ENCODE peak calls at places on chromosome 9, in ten cellular contexts. One of them, this sample, is unnamed.

GRCh38 chr9:132037470-132037869 is 42.2 kb downstream of the MED27 start:
- DNase-seq in globus pallidus: no peak
- DNase-seq in stimulated activated CD8-positive, alpha-beta memory T cell treated with anti-CD3 and anti-CD28 coated beads, Interleukin-7, amount 100 ng/mL, for 24 hours: no peak
- DNase-seq in PC-9: no peak
- DNase-seq in brain microvascular endothelial cell: no peak
- DNase-seq in frontal cortex: no peak
- DNase-seq in AG04450: no peak
- DNase-seq in activated CD8-positive, alpha-beta memory T cell treated with anti-CD3 and anti-CD28 coated beads for 48 hours: no peak
- DNase-seq in germinal center: no peak
- DNase-seq in left ventricle myocardium inferior: no peak
- DNase-seq in this sample: no peak

GRCh38 chr9:101047848-101048402 is 19.4 kb downstream of the PLPPR1 start:
- DNase-seq in globus pallidus: no peak
- DNase-seq in stimulated activated CD8-positive, alpha-beta memory T cell treated with anti-CD3 and anti-CD28 coated beads, Interleukin-7, amount 100 ng/mL, for 24 hours: no peak
- DNase-seq in PC-9: no peak
- DNase-seq in brain microvascular endothelial cell: no peak
- DNase-seq in frontal cortex: no peak
- DNase-seq in AG04450: no peak
- DNase-seq in activated CD8-positive, alpha-beta memory T cell treated with anti-CD3 and anti-CD28 coated beads for 48 hours: no peak
- DNase-seq in germinal center: no peak
- DNase-seq in left ventricle myocardium inferior: no peak
- DNase-seq in this sample: no peak

GRCh38 chr9:125460346-125460745 is 198.7 kb downstream of the GAPVD1 start:
- DNase-seq in globus pallidus: no peak
- DNase-seq in stimulated activated CD8-positive, alpha-beta memory T cell treated with anti-CD3 and anti-CD28 coated beads, Interleukin-7, amount 100 ng/mL, for 24 hours: no peak
- DNase-seq in PC-9: no peak
- DNase-seq in brain microvascular endothelial cell: no peak
- DNase-seq in frontal cortex: no peak
- DNase-seq in AG04450: peak
- DNase-seq in activated CD8-positive, alpha-beta memory T cell treated with anti-CD3 and anti-CD28 coated beads for 48 hours: no peak
- DNase-seq in germinal center: no peak
- DNase-seq in left ventricle myocardium inferior: no peak
- DNase-seq in this sample: no peak

GRCh38 chr9:123947326-123947725 is 17.4 kb upstream of the DENND1A start:
- DNase-seq in globus pallidus: no peak
- DNase-seq in stimulated activated CD8-positive, alpha-beta memory T cell treated with anti-CD3 and anti-CD28 coated beads, Interleukin-7, amount 100 ng/mL, for 24 hours: no peak
- DNase-seq in PC-9: no peak
- DNase-seq in brain microvascular endothelial cell: no peak
- DNase-seq in frontal cortex: no peak
- DNase-seq in AG04450: no peak
- DNase-seq in activated CD8-positive, alpha-beta memory T cell treated with anti-CD3 and anti-CD28 coated beads for 48 hours: no peak
- DNase-seq in germinal center: no peak
- DNase-seq in left ventricle myocardium inferior: no peak
- DNase-seq in this sample: no peak

GRCh38 chr9:107358867-107359440 is 75.9 kb downstream of the RAD23B start:
- DNase-seq in globus pallidus: no peak
- DNase-seq in stimulated activated CD8-positive, alpha-beta memory T cell treated with anti-CD3 and anti-CD28 coated beads, Interleukin-7, amount 100 ng/mL, for 24 hours: no peak
- DNase-seq in PC-9: no peak
- DNase-seq in brain microvascular endothelial cell: no peak
- DNase-seq in frontal cortex: no peak
- DNase-seq in AG04450: no peak
- DNase-seq in activated CD8-positive, alpha-beta memory T cell treated with anti-CD3 and anti-CD28 coated beads for 48 hours: no peak
- DNase-seq in germinal center: no peak
- DNase-seq in left ventricle myocardium inferior: no peak
- DNase-seq in this sample: no peak

GRCh38 chr9:107707915-107708441 is 218.4 kb upstream of the KLF4 start:
- DNase-seq in globus pallidus: no peak
- DNase-seq in stimulated activated CD8-positive, alpha-beta memory T cell treated with anti-CD3 and anti-CD28 coated beads, Interleukin-7, amount 100 ng/mL, for 24 hours: no peak
- DNase-seq in PC-9: no peak
- DNase-seq in brain microvascular endothelial cell: peak
- DNase-seq in frontal cortex: no peak
- DNase-seq in AG04450: no peak
- DNase-seq in activated CD8-positive, alpha-beta memory T cell treated with anti-CD3 and anti-CD28 coated beads for 48 hours: no peak
- DNase-seq in germinal center: no peak
- DNase-seq in left ventricle myocardium inferior: no peak
- DNase-seq in this sample: peak

GRCh38 chr9:7782390-7783120 is 17.0 kb downstream of the DMAC1 start:
- DNase-seq in globus pallidus: no peak
- DNase-seq in stimulated activated CD8-positive, alpha-beta memory T cell treated with anti-CD3 and anti-CD28 coated beads, Interleukin-7, amount 100 ng/mL, for 24 hours: no peak
- DNase-seq in PC-9: no peak
- DNase-seq in brain microvascular endothelial cell: no peak
- DNase-seq in frontal cortex: no peak
- DNase-seq in AG04450: no peak
- DNase-seq in activated CD8-positive, alpha-beta memory T cell treated with anti-CD3 and anti-CD28 coated beads for 48 hours: no peak
- DNase-seq in germinal center: no peak
- DNase-seq in left ventricle myocardium inferior: no peak
- DNase-seq in this sample: no peak

GRCh38 chr9:79623799-79624721 is 52.3 kb downstream of the TLE4 start:
- DNase-seq in globus pallidus: peak
- DNase-seq in stimulated activated CD8-positive, alpha-beta memory T cell treated with anti-CD3 and anti-CD28 coated beads, Interleukin-7, amount 100 ng/mL, for 24 hours: no peak
- DNase-seq in PC-9: no peak
- DNase-seq in brain microvascular endothelial cell: no peak
- DNase-seq in frontal cortex: no peak
- DNase-seq in AG04450: no peak
- DNase-seq in activated CD8-positive, alpha-beta memory T cell treated with anti-CD3 and anti-CD28 coated beads for 48 hours: no peak
- DNase-seq in germinal center: peak
- DNase-seq in left ventricle myocardium inferior: peak
- DNase-seq in this sample: peak

GRCh38 chr9:93491593-93492232 is 38.3 kb upstream of the FAM120AOS start:
- DNase-seq in globus pallidus: no peak
- DNase-seq in stimulated activated CD8-positive, alpha-beta memory T cell treated with anti-CD3 and anti-CD28 coated beads, Interleukin-7, amount 100 ng/mL, for 24 hours: no peak
- DNase-seq in PC-9: no peak
- DNase-seq in brain microvascular endothelial cell: no peak
- DNase-seq in frontal cortex: no peak
- DNase-seq in AG04450: no peak
- DNase-seq in activated CD8-positive, alpha-beta memory T cell treated with anti-CD3 and anti-CD28 coated beads for 48 hours: no peak
- DNase-seq in germinal center: no peak
- DNase-seq in left ventricle myocardium inferior: no peak
- DNase-seq in this sample: no peak

GRCh38 chr9:115437418-115437817 is 319.5 kb upstream of the TNC start:
- DNase-seq in globus pallidus: no peak
- DNase-seq in stimulated activated CD8-positive, alpha-beta memory T cell treated with anti-CD3 and anti-CD28 coated beads, Interleukin-7, amount 100 ng/mL, for 24 hours: no peak
- DNase-seq in PC-9: no peak
- DNase-seq in brain microvascular endothelial cell: no peak
- DNase-seq in frontal cortex: no peak
- DNase-seq in AG04450: no peak
- DNase-seq in activated CD8-positive, alpha-beta memory T cell treated with anti-CD3 and anti-CD28 coated beads for 48 hours: no peak
- DNase-seq in germinal center: no peak
- DNase-seq in left ventricle myocardium inferior: no peak
- DNase-seq in this sample: no peak

GRCh38 chr9:131179561-131180219 is 54.3 kb downstream of the NUP214 start:
- DNase-seq in globus pallidus: no peak
- DNase-seq in stimulated activated CD8-positive, alpha-beta memory T cell treated with anti-CD3 and anti-CD28 coated beads, Interleukin-7, amount 100 ng/mL, for 24 hours: no peak
- DNase-seq in PC-9: no peak
- DNase-seq in brain microvascular endothelial cell: peak
- DNase-seq in frontal cortex: no peak
- DNase-seq in AG04450: peak
- DNase-seq in activated CD8-positive, alpha-beta memory T cell treated with anti-CD3 and anti-CD28 coated beads for 48 hours: no peak
- DNase-seq in germinal center: peak
- DNase-seq in left ventricle myocardium inferior: no peak
- DNase-seq in this sample: no peak

GRCh38 chr9:86340356-86341006 is 13.7 kb downstream of the TUT7 start:
- DNase-seq in globus pallidus: no peak
- DNase-seq in stimulated activated CD8-positive, alpha-beta memory T cell treated with anti-CD3 and anti-CD28 coated beads, Interleukin-7, amount 100 ng/mL, for 24 hours: no peak
- DNase-seq in PC-9: no peak
- DNase-seq in brain microvascular endothelial cell: no peak
- DNase-seq in frontal cortex: no peak
- DNase-seq in AG04450: no peak
- DNase-seq in activated CD8-positive, alpha-beta memory T cell treated with anti-CD3 and anti-CD28 coated beads for 48 hours: no peak
- DNase-seq in germinal center: no peak
- DNase-seq in left ventricle myocardium inferior: no peak
- DNase-seq in this sample: no peak

GRCh38 chr9:122001491-122002201 is 91.5 kb downstream of the TTLL11 start:
- DNase-seq in globus pallidus: no peak
- DNase-seq in stimulated activated CD8-positive, alpha-beta memory T cell treated with anti-CD3 and anti-CD28 coated beads, Interleukin-7, amount 100 ng/mL, for 24 hours: no peak
- DNase-seq in PC-9: no peak
- DNase-seq in brain microvascular endothelial cell: peak
- DNase-seq in frontal cortex: no peak
- DNase-seq in AG04450: no peak
- DNase-seq in activated CD8-positive, alpha-beta memory T cell treated with anti-CD3 and anti-CD28 coated beads for 48 hours: no peak
- DNase-seq in germinal center: no peak
- DNase-seq in left ventricle myocardium inferior: peak
- DNase-seq in this sample: peak

GRCh38 chr9:136856541-136857141 is 4.5 kb downstream of the MAMDC4 start:
- DNase-seq in globus pallidus: no peak
- DNase-seq in stimulated activated CD8-positive, alpha-beta memory T cell treated with anti-CD3 and anti-CD28 coated beads, Interleukin-7, amount 100 ng/mL, for 24 hours: no peak
- DNase-seq in PC-9: peak
- DNase-seq in brain microvascular endothelial cell: no peak
- DNase-seq in frontal cortex: no peak
- DNase-seq in AG04450: no peak
- DNase-seq in activated CD8-positive, alpha-beta memory T cell treated with anti-CD3 and anti-CD28 coated beads for 48 hours: no peak
- DNase-seq in germinal center: no peak
- DNase-seq in left ventricle myocardium inferior: peak
- DNase-seq in this sample: peak

GRCh38 chr9:84677080-84677479 is 7.6 kb downstream of the NTRK2 start:
- DNase-seq in globus pallidus: no peak
- DNase-seq in stimulated activated CD8-positive, alpha-beta memory T cell treated with anti-CD3 and anti-CD28 coated beads, Interleukin-7, amount 100 ng/mL, for 24 hours: no peak
- DNase-seq in PC-9: no peak
- DNase-seq in brain microvascular endothelial cell: no peak
- DNase-seq in frontal cortex: no peak
- DNase-seq in AG04450: no peak
- DNase-seq in activated CD8-positive, alpha-beta memory T cell treated with anti-CD3 and anti-CD28 coated beads for 48 hours: no peak
- DNase-seq in germinal center: no peak
- DNase-seq in left ventricle myocardium inferior: no peak
- DNase-seq in this sample: no peak

GRCh38 chr9:14313378-14313940 is 482 bp downstream of the NFIB start:
- DNase-seq in globus pallidus: peak
- DNase-seq in stimulated activated CD8-positive, alpha-beta memory T cell treated with anti-CD3 and anti-CD28 coated beads, Interleukin-7, amount 100 ng/mL, for 24 hours: no peak
- DNase-seq in PC-9: no peak
- DNase-seq in brain microvascular endothelial cell: peak
- DNase-seq in frontal cortex: peak
- DNase-seq in AG04450: no peak
- DNase-seq in activated CD8-positive, alpha-beta memory T cell treated with anti-CD3 and anti-CD28 coated beads for 48 hours: no peak
- DNase-seq in germinal center: no peak
- DNase-seq in left ventricle myocardium inferior: no peak
- DNase-seq in this sample: no peak

This sample was measured in right lobe of liver.